ENCODE peak calls at places on chromosomes 4 and X, in five cellular contexts. K is ovary, F is esophagus muscularis mucosa, C is H1, N is tibial nerve. S is an unnamed sample.

GRCh38 chr4:63302792-63303191 is 1106.5 kb downstream of the TECRL start:
- DNase-seq in K (no peak), F (no peak), C (no peak), N (no peak), S (no peak)

GRCh38 chrX:12978205-12979010 is 3.5 kb downstream of the TMSB4X start:
- DNase-seq in K (peak), F (no peak), C (no peak), N (peak), S (no peak)

GRCh38 chr4:151532001-151532708 is 123.2 kb downstream of the FHIP1A start:
- DNase-seq in K (no peak), F (no peak), C (no peak), N (no peak), S (no peak)

GRCh38 chrX:13091111-13091765 is 46.8 kb upstream of the FAM9C start:
- DNase-seq in K (no peak), F (no peak), C (no peak), N (no peak), S (peak)

GRCh38 chrX:40962793-40963407 is 122.3 kb upstream of the USP9X start:
- DNase-seq in K (no peak), F (no peak), C (no peak), N (no peak), S (no peak)

GRCh38 chr4:109998867-109999303 is 86.2 kb downstream of the EGF start:
- DNase-seq in K (no peak), F (no peak), C (no peak), N (peak), S (peak)

GRCh38 chr4:183950536-183950935 is 45.4 kb downstream of the STOX2 start:
- DNase-seq in K (no peak), F (no peak), C (no peak), N (no peak), S (no peak)

GRCh38 chr4:108512615-108513505 is 107.5 kb upstream of the RPL34 start:
- DNase-seq in K (no peak), F (no peak), C (peak), N (peak), S (no peak)

GRCh38 chr4:98685225-98686045 is 27.0 kb upstream of the TSPAN5 start:
- DNase-seq in K (no peak), F (peak), C (no peak), N (no peak), S (no peak)

GRCh38 chr4:2194556-2194955 is 47.4 kb downstream of the HAUS3 start:
- DNase-seq in K (no peak), F (no peak), C (no peak), N (no peak), S (no peak)

GRCh38 chr4:2256781-2257191 is 5.1 kb downstream of the MXD4 start:
- DNase-seq in K (peak), F (peak), C (peak), N (no peak), S (no peak)

GRCh38 chr4:159787901-159788300 is 685.0 kb downstream of the RAPGEF2 start:
- DNase-seq in K (no peak), F (no peak), C (no peak), N (no peak), S (no peak)

GRCh38 chr4:188246488-188246887 is 107.2 kb downstream of the TRIML1 start:
- DNase-seq in K (no peak), F (no peak), C (peak), N (no peak), S (no peak)

GRCh38 chr4:7905461-7905915 is 34.2 kb downstream of the AFAP1 start:
- DNase-seq in K (no peak), F (no peak), C (peak), N (peak), S (no peak)

GRCh38 chr4:183503497-183504063 is 1.3 kb upstream of the ING2 start:
- DNase-seq in K (no peak), F (no peak), C (no peak), N (peak), S (peak)

GRCh38 chr4:179485781-179486180 is 2043.5 kb upstream of the AGA start:
- DNase-seq in K (no peak), F (no peak), C (no peak), N (no peak), S (no peak)

GRCh38 chr4:7630559-7631287 is 196.0 kb upstream of the PSAPL1 start:
- DNase-seq in K (peak), F (no peak), C (no peak), N (peak), S (no peak)

GRCh38 chrX:17440258-17440657 is 65.3 kb downstream of the NHS start:
- DNase-seq in K (no peak), F (no peak), C (no peak), N (no peak), S (no peak)

GRCh38 chrX:1601051-1601767 is 9.8 kb downstream of the AKAP17A start:
- DNase-seq in K (no peak), F (no peak), C (no peak), N (no peak), S (no peak)

GRCh38 chr4:96519291-96519690 is 679.4 kb downstream of the PDHA2 start:
- DNase-seq in K (no peak), F (no peak), C (no peak), N (no peak), S (no peak)

GRCh38 chr4:99483636-99484035 is 27.2 kb upstream of the C4orf17 start:
- DNase-seq in K (no peak), F (no peak), C (no peak), N (no peak), S (no peak)

GRCh38 chr4:186132577-186133277 is 28.2 kb downstream of the FAM149A start:
- DNase-seq in K (no peak), F (peak), C (no peak), N (no peak), S (no peak)

GRCh38 chr4:179307297-179308136 is 1865.3 kb upstream of the AGA start:
- DNase-seq in K (no peak), F (no peak), C (peak), N (peak), S (peak)

GRCh38 chr4:63693321-63693720 is 715.9 kb downstream of the TECRL start:
- DNase-seq in K (no peak), F (no peak), C (no peak), N (no peak), S (no peak)

GRCh38 chr4:684611-685010 is 4.3 kb downstream of the SLC49A3 start:
- DNase-seq in K (no peak), F (no peak), C (no peak), N (no peak), S (no peak)

GRCh38 chr4:126051709-126052424 is 737.1 kb downstream of the FAT4 start:
- DNase-seq in K (no peak), F (no peak), C (no peak), N (no peak), S (no peak)
- TF ChIP-seq EP300 in K (no peak), F (no peak), C (no peak), N (no peak), S (no peak)

GRCh38 chr4:164503874-164504273 is 250.1 kb upstream of the SMIM31 start:
- DNase-seq in K (no peak), F (no peak), C (no peak), N (no peak), S (no peak)

DNA sequence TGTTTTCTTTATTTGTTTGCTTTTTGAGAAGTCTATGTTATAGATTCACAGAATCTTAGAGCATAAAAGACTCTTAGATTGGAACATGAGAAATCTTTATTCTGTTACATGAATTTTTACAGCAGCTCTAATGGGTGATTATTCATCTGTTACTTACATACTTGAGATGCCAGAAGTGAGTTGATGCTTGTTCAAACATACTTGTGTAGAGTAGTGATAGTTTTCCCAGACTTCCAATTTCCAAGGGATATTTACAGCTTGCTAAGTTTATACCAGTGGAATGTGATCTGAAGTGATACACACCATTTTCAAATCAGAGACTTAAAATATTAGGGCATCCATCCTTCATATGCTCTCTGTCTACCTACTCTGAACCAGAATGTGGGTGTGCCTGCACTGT is 252.9 kb upstream of the SMIM31 start:
- DNase-seq in K (no peak), F (no peak), C (no peak), N (no peak), S (no peak)
- TF ChIP-seq EP300 in K (no peak), F (no peak), C (no peak), N (no peak), S (no peak)

DNA sequence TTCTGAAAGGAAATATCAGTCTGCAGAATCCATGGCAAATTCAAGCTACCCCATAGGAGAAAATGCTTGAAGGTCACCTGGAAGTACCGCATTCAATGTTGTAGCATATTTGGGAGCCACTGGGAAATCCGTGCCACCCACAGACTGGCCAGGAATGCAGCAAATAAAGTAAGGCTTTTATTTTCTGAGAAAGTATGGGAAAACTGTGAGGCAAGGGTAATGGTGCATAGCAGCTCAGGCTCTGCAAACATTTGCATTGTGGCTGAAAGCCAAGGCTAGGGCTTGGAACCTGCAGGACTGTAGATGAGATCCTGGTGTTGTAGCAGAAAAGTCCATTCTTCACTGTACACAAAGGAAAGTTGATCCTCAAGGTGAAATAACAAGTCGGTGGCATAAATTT is 450.9 kb upstream of the NR3C2 start:
- DNase-seq in K (no peak), F (no peak), C (no peak), N (no peak), S (no peak)
- TF ChIP-seq EP300 in K (no peak), F (no peak), C (no peak), N (no peak), S (no peak)

DNA sequence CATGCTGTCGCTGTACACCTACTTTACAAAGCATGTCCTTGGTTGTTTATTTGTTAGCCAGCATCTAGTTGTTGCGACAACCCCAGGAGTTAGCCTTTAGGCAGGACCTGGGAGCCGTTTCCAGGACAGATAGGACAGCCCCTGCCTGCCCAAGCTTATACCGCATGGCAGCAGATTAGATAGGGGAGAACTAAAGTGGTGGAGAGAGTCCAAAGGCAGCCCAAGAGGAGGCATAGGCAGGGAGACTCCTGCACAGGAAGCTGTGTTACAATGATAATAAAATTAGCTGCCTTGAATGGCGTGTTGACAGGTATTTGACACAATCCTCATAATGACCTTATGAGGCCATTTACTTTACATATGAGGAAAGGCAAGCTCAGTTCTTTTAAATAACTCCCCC is 13.0 kb downstream of the NSDHL start:
- DNase-seq in K (no peak), F (no peak), C (no peak), N (no peak), S (no peak)
- TF ChIP-seq EP300 in K (no peak), F (no peak), C (no peak), N (no peak), S (no peak)

S was measured in GM12878.